ENCODE peak calls at places on chromosomes 16 and 17, in ten cellular contexts. L, H, J, G, M, P, Q, V, Y and R are unnamed samples. For H3K4me1 and H3K36me3, the result is how much of the 10 kb centered on the place peaks cover.

GRCh38 chr16:12853972-12854371 is 47.4 kb upstream of the SHISA9 start:
- DNase-seq in G (no peak), P (no peak), Y (no peak), Q (no peak), L (no peak), H (no peak), M (no peak), V (no peak), J (no peak), R (no peak)

GRCh38 chr17:335691-336090 is 16.9 kb downstream of the RPH3AL start:
- DNase-seq in Y (peak), G (no peak), P (peak), V (no peak), J (no peak), Q (no peak), H (no peak), M (no peak), L (peak), R (peak)

GRCh38 chr17:1951920-1952319 is 73.2 kb downstream of the RTN4RL1 start:
- DNase-seq in Q (no peak), H (no peak), G (no peak), J (peak), P (peak), V (no peak), M (no peak), L (no peak), Y (no peak), R (no peak)

GRCh38 chr16:49348408-49349176 is 25.0 kb upstream of the C16orf78 start:
- DNase-seq in J (peak), L (no peak), P (peak), Q (no peak), V (no peak), G (no peak), M (no peak), Y (no peak), H (no peak), R (no peak)

GRCh38 chr16:58462499-58462996 is 37.4 kb upstream of the NDRG4 start:
- DNase-seq in M (no peak), P (peak), J (no peak), Y (no peak), L (no peak), Q (peak), G (no peak), H (no peak), V (no peak), R (no peak)

GRCh38 chr16:13335894-13336293 is 434.5 kb downstream of the SHISA9 start:
- DNase-seq in H (no peak), Q (no peak), G (no peak), L (no peak), P (no peak), Y (no peak), V (no peak), M (no peak), J (no peak), R (no peak)

GRCh38 chr16:85657996-85658395 is 30.8 kb downstream of the GINS2 start:
- DNase-seq in V (no peak), G (no peak), L (no peak), P (no peak), H (no peak), Q (no peak), J (no peak), M (no peak), Y (peak), R (peak)

GRCh38 chr16:57137566-57138273 is 45.3 kb downstream of the CPNE2 start:
- DNase-seq in P (no peak), V (no peak), H (no peak), Q (no peak), L (no peak), J (no peak), Y (peak), G (no peak), M (no peak), R (peak)

GRCh38 chr16:78684040-78684611 is 584.7 kb downstream of the WWOX start:
- DNase-seq in V (no peak), M (peak), P (no peak), Q (no peak), G (no peak), H (peak), Y (peak), J (no peak), L (no peak), R (no peak)

GRCh38 chr16:86772231-86772510 is 193.8 kb downstream of the FOXL1 start:
- DNase-seq in H (no peak), L (no peak), Y (no peak), G (no peak), V (no peak), Q (no peak), P (peak), M (no peak), J (no peak), R (no peak)
- H3K4me1 ChIP-seq in H (under half), L (under half), Y (under half), G (under half), V (under half), Q (under half), P (under half), M (under half), J (under half), R (under half)

GRCh38 chr16:14354561-14355351 is 275.3 kb downstream of the PARN start:
- DNase-seq in J (peak), Y (no peak), H (no peak), G (peak), M (peak), P (no peak), V (no peak), Q (no peak), L (no peak), R (no peak)
- H3K4me3 ChIP-seq in J (no peak), Y (no peak), H (no peak), G (no peak), M (no peak), P (no peak), V (no peak), Q (no peak), L (no peak), R (no peak)

GRCh38 chr16:47604306-47604705 is 143.2 kb downstream of the PHKB start:
- DNase-seq in P (no peak), L (no peak), G (no peak), M (no peak), H (no peak), Y (no peak), Q (no peak), J (no peak), V (no peak), R (no peak)
- H3K36me3 ChIP-seq in P (under half), L (under half), G (under half), M (under half), H (under half), Y (under half), Q (under half), J (under half), V (under half), R (under half)

GRCh38 chr17:49972486-49973270 is 3.7 kb downstream of the DLX4 start:
- DNase-seq in H (no peak), Y (no peak), V (no peak), P (peak), L (no peak), J (no peak), G (no peak), M (no peak), Q (peak), R (no peak)
- H3K4me1 ChIP-seq in H (under half), Y (under half), V (under half), P (under half), L (under half), J (under half), G (under half), M (under half), Q (under half), R (under half)

GRCh38 chr17:31418773-31419350 is 27.4 kb downstream of the RAB11FIP4 start:
- DNase-seq in G (no peak), V (no peak), J (no peak), P (no peak), L (no peak), M (peak), Y (no peak), Q (no peak), H (no peak), R (no peak)

GRCh38 chr17:31417051-31417792 is 25.7 kb downstream of the RAB11FIP4 start:
- DNase-seq in L (no peak), J (no peak), Q (no peak), V (no peak), Y (no peak), H (no peak), P (no peak), M (no peak), G (no peak), R (peak)

GRCh38 chr17:31425646-31426045 is 34.2 kb downstream of the RAB11FIP4 start:
- DNase-seq in P (peak), Q (peak), H (no peak), G (no peak), J (no peak), L (peak), Y (no peak), V (no peak), M (no peak), R (peak)

GRCh38 chr17:31424944-31425582 is 33.6 kb downstream of the RAB11FIP4 start:
- DNase-seq in H (no peak), L (peak), Q (peak), Y (no peak), M (no peak), V (no peak), J (no peak), G (no peak), P (peak), R (peak)

DNA sequence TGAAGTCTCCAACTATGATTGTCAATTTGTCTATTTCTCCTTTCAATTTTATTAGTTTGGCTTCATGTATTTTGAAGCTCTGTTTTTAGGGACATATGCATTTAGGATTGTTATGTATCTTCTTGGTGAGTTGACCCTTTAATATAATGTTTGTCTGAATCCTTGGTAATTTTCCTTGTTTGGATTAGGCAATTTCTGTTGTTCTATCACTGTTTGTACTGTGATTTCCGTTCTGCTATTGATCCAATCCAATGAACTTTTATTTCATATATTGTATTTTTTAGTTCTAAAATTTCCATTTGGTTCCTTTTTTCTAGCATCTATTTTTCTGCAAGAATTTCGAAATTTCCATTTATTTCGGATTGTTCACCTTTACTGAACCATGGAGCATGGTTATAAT is 31.0 kb downstream of the RAB11FIP4 start:
- DNase-seq in P (no peak), L (no peak), Q (no peak), H (no peak), V (no peak), G (no peak), M (no peak), J (no peak), Y (no peak), R (no peak)
- H3K4me3 ChIP-seq in P (no peak), L (no peak), Q (no peak), H (no peak), V (no peak), G (no peak), M (no peak), J (no peak), Y (no peak), R (no peak)